ENCODE peak calls at places on chromosomes 11 and 22, in nine cellular contexts. One of them, this sample, is unnamed.

GRCh38 chr11:76196849-76197248 is 9.5 kb downstream of the WNT11 start:
- DNase-seq in tibial artery: no peak
- DNase-seq in brain microvascular endothelial cell: no peak
- DNase-seq in mesendoderm: no peak
- DNase-seq in substantia nigra: no peak
- DNase-seq in neural progenitor cell: no peak
- DNase-seq in Peyer's patch: no peak
- DNase-seq in heart left ventricle: no peak
- DNase-seq in esophagus muscularis mucosa: no peak
- DNase-seq in this sample: no peak

GRCh38 chr11:41316726-41317125 is 142.7 kb downstream of the LRRC4C start:
- DNase-seq in tibial artery: no peak
- DNase-seq in brain microvascular endothelial cell: peak
- DNase-seq in mesendoderm: no peak
- DNase-seq in substantia nigra: no peak
- DNase-seq in neural progenitor cell: no peak
- DNase-seq in Peyer's patch: no peak
- DNase-seq in heart left ventricle: no peak
- DNase-seq in esophagus muscularis mucosa: no peak
- DNase-seq in this sample: no peak

GRCh38 chr11:114159802-114160588 is 100.5 kb downstream of the ZBTB16 start:
- DNase-seq in tibial artery: peak
- DNase-seq in brain microvascular endothelial cell: peak
- DNase-seq in mesendoderm: peak
- DNase-seq in substantia nigra: peak
- DNase-seq in neural progenitor cell: peak
- DNase-seq in Peyer's patch: peak
- DNase-seq in heart left ventricle: peak
- DNase-seq in esophagus muscularis mucosa: peak
- DNase-seq in this sample: peak

GRCh38 chr11:75400110-75400865 is 970 bp downstream of the RPS3 start:
- DNase-seq in tibial artery: no peak
- DNase-seq in brain microvascular endothelial cell: no peak
- DNase-seq in mesendoderm: no peak
- DNase-seq in substantia nigra: no peak
- DNase-seq in neural progenitor cell: no peak
- DNase-seq in Peyer's patch: no peak
- DNase-seq in heart left ventricle: no peak
- DNase-seq in esophagus muscularis mucosa: no peak
- DNase-seq in this sample: no peak

GRCh38 chr11:65432133-65432650 is 9.6 kb downstream of the NEAT1 start:
- DNase-seq in tibial artery: no peak
- DNase-seq in brain microvascular endothelial cell: no peak
- DNase-seq in mesendoderm: no peak
- DNase-seq in substantia nigra: no peak
- DNase-seq in neural progenitor cell: no peak
- DNase-seq in Peyer's patch: no peak
- DNase-seq in heart left ventricle: no peak
- DNase-seq in esophagus muscularis mucosa: no peak
- DNase-seq in this sample: no peak

GRCh38 chr11:3994030-3994640 is 100.5 kb upstream of the RRM1 start:
- DNase-seq in tibial artery: no peak
- DNase-seq in brain microvascular endothelial cell: no peak
- DNase-seq in mesendoderm: no peak
- DNase-seq in substantia nigra: no peak
- DNase-seq in neural progenitor cell: no peak
- DNase-seq in Peyer's patch: no peak
- DNase-seq in heart left ventricle: no peak
- DNase-seq in esophagus muscularis mucosa: no peak
- DNase-seq in this sample: no peak

GRCh38 chr11:11569936-11570491 is 51.8 kb downstream of the GALNT18 start:
- DNase-seq in tibial artery: peak
- DNase-seq in brain microvascular endothelial cell: no peak
- DNase-seq in mesendoderm: no peak
- DNase-seq in substantia nigra: peak
- DNase-seq in neural progenitor cell: no peak
- DNase-seq in Peyer's patch: no peak
- DNase-seq in heart left ventricle: peak
- DNase-seq in esophagus muscularis mucosa: no peak
- DNase-seq in this sample: peak

GRCh38 chr11:29432719-29433325 is 584.0 kb downstream of the KCNA4 start:
- DNase-seq in tibial artery: no peak
- DNase-seq in brain microvascular endothelial cell: no peak
- DNase-seq in mesendoderm: peak
- DNase-seq in substantia nigra: no peak
- DNase-seq in neural progenitor cell: peak
- DNase-seq in Peyer's patch: no peak
- DNase-seq in heart left ventricle: no peak
- DNase-seq in esophagus muscularis mucosa: no peak
- DNase-seq in this sample: no peak

GRCh38 chr11:130029137-130029536 is 26.5 kb upstream of the PRDM10 start:
- DNase-seq in tibial artery: no peak
- DNase-seq in brain microvascular endothelial cell: no peak
- DNase-seq in mesendoderm: no peak
- DNase-seq in substantia nigra: no peak
- DNase-seq in neural progenitor cell: peak
- DNase-seq in Peyer's patch: no peak
- DNase-seq in heart left ventricle: no peak
- DNase-seq in esophagus muscularis mucosa: no peak
- DNase-seq in this sample: no peak

GRCh38 chr11:74731301-74732094 is at the start of gene CHRDL2:
- DNase-seq in tibial artery: peak
- DNase-seq in brain microvascular endothelial cell: no peak
- DNase-seq in mesendoderm: peak
- DNase-seq in substantia nigra: peak
- DNase-seq in neural progenitor cell: peak
- DNase-seq in Peyer's patch: no peak
- DNase-seq in heart left ventricle: peak
- DNase-seq in esophagus muscularis mucosa: no peak
- DNase-seq in this sample: peak

GRCh38 chr22:20060700-20061480 is 19.2 kb upstream of the DGCR8 start:
- DNase-seq in tibial artery: no peak
- DNase-seq in brain microvascular endothelial cell: no peak
- DNase-seq in mesendoderm: no peak
- DNase-seq in substantia nigra: no peak
- DNase-seq in neural progenitor cell: no peak
- DNase-seq in Peyer's patch: no peak
- DNase-seq in heart left ventricle: no peak
- DNase-seq in esophagus muscularis mucosa: no peak
- DNase-seq in this sample: no peak

GRCh38 chr22:20268350-20269012 is 363 bp upstream of the RTN4R start:
- DNase-seq in tibial artery: no peak
- DNase-seq in brain microvascular endothelial cell: no peak
- DNase-seq in mesendoderm: peak
- DNase-seq in substantia nigra: peak
- DNase-seq in neural progenitor cell: peak
- DNase-seq in Peyer's patch: peak
- DNase-seq in heart left ventricle: peak
- DNase-seq in esophagus muscularis mucosa: no peak
- DNase-seq in this sample: peak

GRCh38 chr11:12162652-12163051 is 52.3 kb downstream of the MICAL2 start:
- DNase-seq in tibial artery: no peak
- DNase-seq in brain microvascular endothelial cell: no peak
- DNase-seq in mesendoderm: no peak
- DNase-seq in substantia nigra: no peak
- DNase-seq in neural progenitor cell: no peak
- DNase-seq in Peyer's patch: no peak
- DNase-seq in heart left ventricle: no peak
- DNase-seq in esophagus muscularis mucosa: no peak
- DNase-seq in this sample: no peak

GRCh38 chr11:128852327-128853023 is 14.6 kb downstream of the KCNJ1 start:
- DNase-seq in tibial artery: no peak
- DNase-seq in brain microvascular endothelial cell: no peak
- DNase-seq in mesendoderm: peak
- DNase-seq in substantia nigra: no peak
- DNase-seq in neural progenitor cell: no peak
- DNase-seq in Peyer's patch: no peak
- DNase-seq in heart left ventricle: peak
- DNase-seq in esophagus muscularis mucosa: no peak
- DNase-seq in this sample: peak

GRCh38 chr11:59615132-59615636 is 390 bp downstream of the OSBP start:
- DNase-seq in tibial artery: peak
- DNase-seq in brain microvascular endothelial cell: peak
- DNase-seq in mesendoderm: peak
- DNase-seq in substantia nigra: peak
- DNase-seq in neural progenitor cell: no peak
- DNase-seq in Peyer's patch: peak
- DNase-seq in heart left ventricle: peak
- DNase-seq in esophagus muscularis mucosa: no peak
- DNase-seq in this sample: peak

GRCh38 chr11:17598700-17599459 is 51.8 kb downstream of the OTOG start:
- DNase-seq in tibial artery: peak
- DNase-seq in brain microvascular endothelial cell: peak
- DNase-seq in mesendoderm: peak
- DNase-seq in substantia nigra: peak
- DNase-seq in neural progenitor cell: peak
- DNase-seq in Peyer's patch: peak
- DNase-seq in heart left ventricle: peak
- DNase-seq in esophagus muscularis mucosa: peak
- DNase-seq in this sample: peak

GRCh38 chr11:103987631-103988594 is 48.5 kb upstream of the DDI1 start:
- DNase-seq in tibial artery: no peak
- DNase-seq in brain microvascular endothelial cell: no peak
- DNase-seq in mesendoderm: no peak
- DNase-seq in substantia nigra: no peak
- DNase-seq in neural progenitor cell: peak
- DNase-seq in Peyer's patch: no peak
- DNase-seq in heart left ventricle: no peak
- DNase-seq in esophagus muscularis mucosa: no peak
- DNase-seq in this sample: no peak

DNA sequence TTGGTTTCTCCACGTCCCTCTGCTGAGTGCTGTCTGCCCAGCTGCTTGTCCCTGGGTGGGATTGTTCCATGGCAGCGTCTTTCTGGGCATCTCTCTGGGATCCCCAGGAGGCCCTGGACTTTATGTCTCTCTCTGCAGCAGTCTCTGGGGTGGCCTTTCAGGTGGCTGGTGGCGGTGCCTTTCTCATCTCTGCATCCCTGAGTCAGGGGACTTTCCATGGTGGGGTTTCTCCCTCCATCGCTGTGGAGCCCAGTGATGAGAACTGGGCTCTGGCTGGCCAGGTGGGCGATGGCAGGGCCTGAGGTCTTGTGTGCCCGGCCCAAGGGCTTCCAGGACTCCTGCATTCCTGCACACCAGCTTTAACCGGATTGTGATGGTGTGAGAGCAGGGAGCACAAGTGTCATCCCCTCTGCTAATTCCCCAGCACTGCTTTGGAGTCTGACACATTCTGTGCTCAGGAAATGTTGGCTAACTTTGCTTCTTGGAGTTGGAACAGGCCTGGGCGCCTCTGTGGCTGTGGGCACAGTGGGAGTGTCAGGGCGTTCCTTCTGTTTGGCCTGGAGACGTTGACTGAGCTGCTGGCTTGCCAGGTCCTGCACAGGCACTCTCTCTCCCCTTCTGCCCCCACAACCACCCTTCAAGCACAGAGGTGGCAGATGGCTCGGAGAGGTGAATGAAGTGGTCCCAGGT is 27.9 kb downstream of the FAM83F start:
- DNase-seq in tibial artery: no peak
- DNase-seq in brain microvascular endothelial cell: no peak
- DNase-seq in mesendoderm: no peak
- DNase-seq in substantia nigra: no peak
- DNase-seq in neural progenitor cell: no peak
- DNase-seq in Peyer's patch: no peak
- DNase-seq in heart left ventricle: no peak
- DNase-seq in esophagus muscularis mucosa: no peak
- DNase-seq in this sample: peak
- H3K27ac ChIP-seq in tibial artery: no peak
- H3K27ac ChIP-seq in brain microvascular endothelial cell: no peak
- H3K27ac ChIP-seq in mesendoderm: no peak
- H3K27ac ChIP-seq in substantia nigra: no peak
- H3K27ac ChIP-seq in neural progenitor cell: no peak
- H3K27ac ChIP-seq in Peyer's patch: no peak
- H3K27ac ChIP-seq in heart left ventricle: no peak
- H3K27ac ChIP-seq in esophagus muscularis mucosa: no peak
- H3K27ac ChIP-seq in this sample: peak

GRCh38 chr22:46049726-46050450 is 72.9 kb upstream of the WNT7B start:
- DNase-seq in tibial artery: peak
- DNase-seq in brain microvascular endothelial cell: no peak
- DNase-seq in mesendoderm: no peak
- DNase-seq in substantia nigra: no peak
- DNase-seq in neural progenitor cell: no peak
- DNase-seq in Peyer's patch: peak
- DNase-seq in heart left ventricle: no peak
- DNase-seq in esophagus muscularis mucosa: no peak
- DNase-seq in this sample: no peak
- H3K27ac ChIP-seq in tibial artery: peak
- H3K27ac ChIP-seq in brain microvascular endothelial cell: no peak
- H3K27ac ChIP-seq in mesendoderm: no peak
- H3K27ac ChIP-seq in substantia nigra: peak
- H3K27ac ChIP-seq in neural progenitor cell: no peak
- H3K27ac ChIP-seq in Peyer's patch: peak
- H3K27ac ChIP-seq in heart left ventricle: peak
- H3K27ac ChIP-seq in esophagus muscularis mucosa: peak
- H3K27ac ChIP-seq in this sample: peak

DNA sequence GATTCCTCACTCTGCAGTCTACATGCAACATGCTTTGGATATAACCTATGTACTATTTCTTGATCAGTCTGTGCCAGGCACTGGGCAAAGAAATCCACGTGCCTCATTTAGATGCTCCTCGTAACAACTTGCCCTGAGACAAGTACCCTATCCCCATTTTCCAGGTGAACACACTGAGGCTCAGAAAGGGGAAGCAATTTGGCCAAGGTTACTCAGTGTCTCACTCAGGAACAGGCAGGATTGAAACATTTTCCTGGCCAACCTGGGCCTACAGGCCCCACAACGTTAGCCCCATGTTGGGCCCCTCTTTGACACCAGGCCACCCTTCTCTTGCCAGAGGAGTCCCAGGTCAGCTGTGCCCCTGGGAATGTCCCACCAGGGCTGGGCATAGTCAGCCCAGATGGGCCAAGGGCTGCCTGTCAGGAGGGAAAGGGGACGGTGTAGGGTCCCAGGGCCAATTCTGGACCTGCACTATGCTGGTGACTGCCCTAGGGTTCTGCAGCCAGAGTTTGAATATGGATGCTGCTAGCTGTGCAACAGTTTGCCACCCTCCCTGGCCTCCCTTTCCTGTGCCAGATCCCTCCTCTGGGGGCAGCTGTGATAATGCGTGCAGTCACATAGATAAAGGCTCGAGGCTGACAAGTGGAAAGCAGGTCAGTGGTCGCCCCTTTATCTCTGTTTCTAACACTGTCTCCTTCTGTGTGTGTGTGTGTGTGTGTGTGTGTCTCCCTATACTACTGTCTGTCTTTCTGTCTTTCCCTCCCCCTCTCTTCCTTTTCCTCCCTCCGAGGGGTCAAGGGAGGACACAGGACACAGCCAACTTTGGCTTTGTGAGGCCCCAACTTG is 10.4 kb upstream of the EMID1 start:
- DNase-seq in tibial artery: peak
- DNase-seq in brain microvascular endothelial cell: no peak
- DNase-seq in mesendoderm: peak
- DNase-seq in substantia nigra: no peak
- DNase-seq in neural progenitor cell: no peak
- DNase-seq in Peyer's patch: no peak
- DNase-seq in heart left ventricle: no peak
- DNase-seq in esophagus muscularis mucosa: no peak
- DNase-seq in this sample: no peak
- H3K27ac ChIP-seq in tibial artery: no peak
- H3K27ac ChIP-seq in brain microvascular endothelial cell: no peak
- H3K27ac ChIP-seq in mesendoderm: no peak
- H3K27ac ChIP-seq in substantia nigra: no peak
- H3K27ac ChIP-seq in neural progenitor cell: no peak
- H3K27ac ChIP-seq in Peyer's patch: no peak
- H3K27ac ChIP-seq in heart left ventricle: no peak
- H3K27ac ChIP-seq in esophagus muscularis mucosa: no peak
- H3K27ac ChIP-seq in this sample: no peak

GRCh38 chr11:72141066-72141465 is 5.5 kb downstream of the FOLR3 start:
- DNase-seq in tibial artery: no peak
- DNase-seq in brain microvascular endothelial cell: peak
- DNase-seq in mesendoderm: no peak
- DNase-seq in substantia nigra: no peak
- DNase-seq in neural progenitor cell: no peak
- DNase-seq in Peyer's patch: no peak
- DNase-seq in heart left ventricle: no peak
- DNase-seq in esophagus muscularis mucosa: no peak
- DNase-seq in this sample: no peak
- H3K27ac ChIP-seq in tibial artery: no peak
- H3K27ac ChIP-seq in brain microvascular endothelial cell: no peak
- H3K27ac ChIP-seq in mesendoderm: no peak
- H3K27ac ChIP-seq in substantia nigra: no peak
- H3K27ac ChIP-seq in neural progenitor cell: no peak
- H3K27ac ChIP-seq in Peyer's patch: no peak
- H3K27ac ChIP-seq in heart left ventricle: no peak
- H3K27ac ChIP-seq in esophagus muscularis mucosa: no peak
- H3K27ac ChIP-seq in this sample: no peak